ENCODE peak calls at places on chromosomes 13 and 19, in ten cellular contexts. F is HCT116, L is PC-9, H is GM23338, G is GM23248, R is MM.1S, S is OCI-LY7, P is PC-3, Q is hepatocyte, U is Karpas-422. Y is an unnamed sample.
A peak's percentile ranks its signal among the peaks of the same experiment; 100 is the strongest.

GRCh38 chr13:32427852-32428580 is at the start of gene N4BP2L1:
- DNase-seq in H (peak; percentile 73), S (peak; percentile 66), U (peak; percentile 82), L (peak; percentile 45), R (peak; percentile 82), P (peak; percentile 32), F (no peak), G (peak; percentile 71), Q (peak; percentile 79), Y (peak; percentile 87)

GRCh38 chr19:4089400-4089908 is 22.8 kb upstream of the ZBTB7A start:
- DNase-seq in S (no peak), H (peak; percentile 36), F (no peak), P (no peak), G (no peak), R (no peak), L (no peak), Q (no peak), U (no peak), Y (no peak)

GRCh38 chr13:42883142-42883541 is 101.8 kb downstream of the FAM216B start:
- DNase-seq in R (no peak), Q (no peak), L (no peak), G (peak; percentile 38), U (no peak), P (no peak), H (no peak), F (no peak), S (no peak), Y (no peak)

GRCh38 chr13:26784704-26785639 is 24.4 kb upstream of the GPR12 start:
- DNase-seq in S (peak; percentile 95), F (no peak), P (no peak), Q (no peak), U (peak; percentile 92), R (peak; percentile 44), L (no peak), G (no peak), H (peak; percentile 53), Y (no peak)

GRCh38 chr19:50932018-50932689 is 20.7 kb downstream of the KLK5 start:
- DNase-seq in P (peak; percentile 100), G (no peak), F (peak; percentile 93), S (no peak), R (no peak), H (no peak), L (peak; percentile 93), Q (no peak), U (no peak), Y (no peak)

GRCh38 chr19:10037367-10037766 is 24.1 kb downstream of the RDH8 start:
- DNase-seq in L (no peak), U (no peak), G (no peak), F (no peak), S (no peak), Q (no peak), R (no peak), P (no peak), H (no peak), Y (no peak)

GRCh38 chr19:49492573-49493411 is 3.4 kb upstream of the RPS11 start:
- DNase-seq in G (peak; percentile 37), L (no peak), R (peak; percentile 26), S (peak; percentile 44), P (peak; percentile 54), F (no peak), U (peak; percentile 80), Q (no peak), H (peak; percentile 40), Y (no peak)

GRCh38 chr13:23087884-23088283 is 92.9 kb upstream of the SGCG start:
- DNase-seq in P (peak; percentile 31), F (peak; percentile 35), L (no peak), U (peak; percentile 73), S (peak; percentile 16), G (peak; percentile 39), Q (peak; percentile 32), R (no peak), H (peak; percentile 70), Y (peak; percentile 34)

GRCh38 chr13:28120317-28120716 is 18.0 kb upstream of the PAN3 start:
- DNase-seq in L (no peak), P (no peak), F (no peak), U (no peak), S (no peak), G (no peak), R (no peak), H (no peak), Q (no peak), Y (no peak)

GRCh38 chr19:13091400-13092161 is 11.1 kb downstream of the LYL1 start:
- DNase-seq in P (no peak), U (no peak), R (no peak), L (no peak), S (no peak), G (peak; percentile 85), F (no peak), H (peak; percentile 73), Q (peak; percentile 77), Y (peak; percentile 91)

GRCh38 chr13:105353654-105354053 is 1181.8 kb downstream of the EFNB2 start:
- DNase-seq in S (no peak), Q (no peak), H (no peak), U (no peak), F (no peak), G (no peak), R (no peak), P (no peak), L (no peak), Y (no peak)

GRCh38 chr19:17138937-17139598 is 63.5 kb downstream of the MYO9B start:
- DNase-seq in L (no peak), P (no peak), R (no peak), Q (no peak), S (no peak), G (no peak), F (no peak), U (no peak), H (no peak), Y (no peak)

GRCh38 chr19:47447470-47448359 is 24.0 kb downstream of the SLC8A2 start:
- DNase-seq in H (peak; percentile 99), G (peak; percentile 73), U (peak; percentile 80), S (peak; percentile 67), F (peak; percentile 85), R (no peak), P (peak; percentile 37), L (peak; percentile 35), Q (peak; percentile 71), Y (peak; percentile 97)

GRCh38 chr13:49046534-49046933 is 70.8 kb downstream of the FNDC3A start:
- DNase-seq in G (peak; percentile 75), P (no peak), Q (no peak), S (no peak), L (no peak), R (no peak), F (no peak), U (no peak), H (no peak), Y (no peak)

GRCh38 chr13:36088001-36088400 is 43.2 kb downstream of the DCLK1 start:
- DNase-seq in H (no peak), F (no peak), G (no peak), R (no peak), L (peak; percentile 1), U (no peak), S (no peak), Q (no peak), P (peak; percentile 20), Y (no peak)
- H3K9me2 ChIP-seq in H (no peaks in the 10 kb centered on the region), F (no peaks in the 10 kb centered on the region), G (no peaks in the 10 kb centered on the region), R (no peaks in the 10 kb centered on the region), L (no peaks in the 10 kb centered on the region), U (no peaks in the 10 kb centered on the region), S (no peaks in the 10 kb centered on the region), Q (no peaks in the 10 kb centered on the region), P (no peaks in the 10 kb centered on the region), Y (no peaks in the 10 kb centered on the region)

DNA sequence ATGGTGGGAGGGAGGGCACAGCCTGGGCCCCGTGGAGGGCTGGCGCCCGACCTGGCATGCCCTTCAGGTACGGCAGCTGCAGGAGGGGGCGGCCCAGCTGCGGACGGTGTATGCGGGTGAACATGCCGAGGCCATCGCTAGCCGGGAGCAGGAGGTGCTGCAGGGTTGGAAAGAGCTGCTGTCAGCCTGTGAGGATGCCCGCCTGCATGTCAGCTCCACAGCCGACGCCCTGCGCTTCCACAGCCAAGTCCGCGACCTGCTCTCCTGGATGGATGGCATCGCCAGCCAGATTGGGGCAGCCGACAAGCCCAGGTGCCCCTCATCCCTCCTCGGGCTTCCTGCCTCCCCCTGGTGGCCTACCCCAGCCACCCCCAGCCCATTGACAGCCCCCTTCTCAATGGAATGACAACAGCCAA is 16.6 kb upstream of the SHKBP1 start:
- DNase-seq in P (no peak), F (no peak), G (no peak), R (no peak), Q (no peak), H (peak; percentile 40), U (no peak), L (no peak), S (no peak), Y (no peak)
- H3K9me2 ChIP-seq in P (no peaks in the 10 kb centered on the region), F (no peaks in the 10 kb centered on the region), G (no peaks in the 10 kb centered on the region), R (no peaks in the 10 kb centered on the region), Q (no peaks in the 10 kb centered on the region), H (no peaks in the 10 kb centered on the region), U (no peaks in the 10 kb centered on the region), L (no peaks in the 10 kb centered on the region), S (no peaks in the 10 kb centered on the region), Y (no peaks in the 10 kb centered on the region)

DNA sequence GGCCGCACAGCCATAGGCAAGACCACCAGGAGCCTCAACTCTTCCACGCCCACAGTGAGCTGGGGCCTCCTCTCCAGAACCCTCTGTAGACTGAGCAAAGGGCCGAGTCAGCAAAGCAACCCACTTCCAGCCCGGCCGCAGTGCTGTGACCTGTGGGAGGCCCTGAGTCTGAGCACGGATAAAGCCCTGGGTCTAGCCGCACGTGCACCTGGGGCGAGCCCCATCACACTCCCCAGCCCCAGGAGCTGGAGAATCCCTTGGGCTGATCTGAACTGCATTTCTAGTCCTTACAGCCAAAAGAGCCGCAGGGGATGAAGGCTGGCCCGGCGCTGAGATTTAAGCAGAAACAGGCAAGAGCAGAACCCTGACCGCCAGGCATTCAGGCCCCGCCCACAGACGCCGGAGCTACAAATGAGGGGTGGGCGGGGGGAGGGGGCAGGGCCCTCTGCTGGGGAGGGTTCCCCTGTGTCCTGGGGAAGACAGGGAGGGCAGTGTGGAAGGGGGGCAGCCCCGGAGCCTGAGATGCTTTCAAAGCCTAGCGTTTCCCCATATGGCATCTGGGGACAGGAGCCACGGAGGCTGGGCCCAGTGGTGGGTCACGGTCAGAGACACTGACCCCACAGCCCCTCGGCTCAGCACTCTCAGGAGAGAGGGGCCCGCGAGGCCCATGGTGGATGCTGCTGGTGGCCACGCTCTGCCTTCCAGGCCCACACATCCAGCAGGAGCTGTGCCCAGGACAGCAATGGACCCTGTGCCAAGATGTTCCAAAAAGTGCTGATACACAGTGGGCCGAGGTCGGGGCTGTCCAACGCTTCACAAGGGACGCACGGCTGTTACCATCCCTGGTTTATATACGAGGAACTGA is 4.9 kb downstream of the TMEM259 start:
- DNase-seq in Q (no peak), G (no peak), R (peak; percentile 90), F (no peak), H (peak; percentile 65), P (no peak), L (no peak), S (no peak), U (no peak), Y (no peak)
- H3K9me2 ChIP-seq in Q (no peaks in the 10 kb centered on the region), G (no peaks in the 10 kb centered on the region), R (no peaks in the 10 kb centered on the region), F (no peaks in the 10 kb centered on the region), H (no peaks in the 10 kb centered on the region), P (no peaks in the 10 kb centered on the region), L (no peaks in the 10 kb centered on the region), S (no peaks in the 10 kb centered on the region), U (no peaks in the 10 kb centered on the region), Y (no peaks in the 10 kb centered on the region)

GRCh38 chr19:15381429-15381828 is 1.8 kb upstream of the AKAP8 start:
- DNase-seq in L (no peak), R (no peak), H (no peak), P (no peak), Q (no peak), G (no peak), S (no peak), U (no peak), F (no peak), Y (no peak)
- H3K9me2 ChIP-seq in L (no peaks in the 10 kb centered on the region), R (no peaks in the 10 kb centered on the region), H (no peaks in the 10 kb centered on the region), P (no peaks in the 10 kb centered on the region), Q (no peaks in the 10 kb centered on the region), G (no peaks in the 10 kb centered on the region), S (no peaks in the 10 kb centered on the region), U (no peaks in the 10 kb centered on the region), F (no peaks in the 10 kb centered on the region), Y (no peaks in the 10 kb centered on the region)